ENCODE peak calls at places on chromosomes 1 and 21, in ten cellular contexts. One of them, this sample, is unnamed.

GRCh38 chr21:36835383-36835795 is 131.1 kb downstream of the HLCS start:
- DNase-seq in HL-60: no peak
- DNase-seq in anterior cingulate cortex: no peak
- DNase-seq in activated naive CD8-positive, alpha-beta T cell treated with anti-CD3 and anti-CD28 coated beads, Interleukin-2, amount 50 U/mL, for 24 hours: no peak
- DNase-seq in stimulated activated naive B cell treated with anti-CD40 and anti-IgM and Interleukin-4, amounts not matched to agents 10 μg/mL and 1 μg/mL and 100 μg/mL, for 72 hours: no peak
- DNase-seq in activated T-cell treated with anti-CD3 and anti-CD28 coated beads, Interleukin-2, amount 50 U/mL, for 1 hour: no peak
- DNase-seq in amniotic stem cell: no peak
- DNase-seq in MV-4-11: no peak
- DNase-seq in astrocyte of the spinal cord: no peak
- DNase-seq in HS-27A: no peak
- DNase-seq in this sample: no peak

GRCh38 chr1:115184260-115184950 is 95.1 kb upstream of the TSPAN2 start:
- DNase-seq in activated naive CD8-positive, alpha-beta T cell treated with anti-CD3 and anti-CD28 coated beads, Interleukin-2, amount 50 U/mL, for 24 hours: no peak
- DNase-seq in HL-60: no peak
- DNase-seq in stimulated activated naive B cell treated with anti-CD40 and anti-IgM and Interleukin-4, amounts not matched to agents 10 μg/mL and 1 μg/mL and 100 μg/mL, for 72 hours: no peak
- DNase-seq in amniotic stem cell: no peak
- DNase-seq in activated T-cell treated with anti-CD3 and anti-CD28 coated beads, Interleukin-2, amount 50 U/mL, for 1 hour: no peak
- DNase-seq in MV-4-11: no peak
- DNase-seq in anterior cingulate cortex: no peak
- DNase-seq in astrocyte of the spinal cord: no peak
- DNase-seq in HS-27A: no peak
- DNase-seq in this sample: no peak

GRCh38 chr1:238581332-238581731 is 690.6 kb upstream of the ZP4 start:
- DNase-seq in activated T-cell treated with anti-CD3 and anti-CD28 coated beads, Interleukin-2, amount 50 U/mL, for 1 hour: no peak
- DNase-seq in HS-27A: no peak
- DNase-seq in amniotic stem cell: no peak
- DNase-seq in astrocyte of the spinal cord: no peak
- DNase-seq in anterior cingulate cortex: no peak
- DNase-seq in stimulated activated naive B cell treated with anti-CD40 and anti-IgM and Interleukin-4, amounts not matched to agents 10 μg/mL and 1 μg/mL and 100 μg/mL, for 72 hours: no peak
- DNase-seq in HL-60: no peak
- DNase-seq in MV-4-11: no peak
- DNase-seq in activated naive CD8-positive, alpha-beta T cell treated with anti-CD3 and anti-CD28 coated beads, Interleukin-2, amount 50 U/mL, for 24 hours: no peak
- DNase-seq in this sample: no peak

GRCh38 chr1:25216123-25216522 is 16.2 kb downstream of the SYF2 start:
- DNase-seq in anterior cingulate cortex: no peak
- DNase-seq in astrocyte of the spinal cord: no peak
- DNase-seq in activated naive CD8-positive, alpha-beta T cell treated with anti-CD3 and anti-CD28 coated beads, Interleukin-2, amount 50 U/mL, for 24 hours: no peak
- DNase-seq in HS-27A: no peak
- DNase-seq in activated T-cell treated with anti-CD3 and anti-CD28 coated beads, Interleukin-2, amount 50 U/mL, for 1 hour: no peak
- DNase-seq in stimulated activated naive B cell treated with anti-CD40 and anti-IgM and Interleukin-4, amounts not matched to agents 10 μg/mL and 1 μg/mL and 100 μg/mL, for 72 hours: no peak
- DNase-seq in HL-60: peak
- DNase-seq in MV-4-11: peak
- DNase-seq in amniotic stem cell: no peak
- DNase-seq in this sample: no peak

GRCh38 chr1:41687007-41687406 is 202.5 kb upstream of the EDN2 start:
- DNase-seq in HS-27A: no peak
- DNase-seq in astrocyte of the spinal cord: no peak
- DNase-seq in activated T-cell treated with anti-CD3 and anti-CD28 coated beads, Interleukin-2, amount 50 U/mL, for 1 hour: no peak
- DNase-seq in activated naive CD8-positive, alpha-beta T cell treated with anti-CD3 and anti-CD28 coated beads, Interleukin-2, amount 50 U/mL, for 24 hours: no peak
- DNase-seq in MV-4-11: no peak
- DNase-seq in HL-60: no peak
- DNase-seq in anterior cingulate cortex: no peak
- DNase-seq in amniotic stem cell: no peak
- DNase-seq in stimulated activated naive B cell treated with anti-CD40 and anti-IgM and Interleukin-4, amounts not matched to agents 10 μg/mL and 1 μg/mL and 100 μg/mL, for 72 hours: no peak
- DNase-seq in this sample: no peak

GRCh38 chr1:97567000-97567749 is 353.7 kb downstream of the DPYD start:
- DNase-seq in MV-4-11: no peak
- DNase-seq in HS-27A: no peak
- DNase-seq in activated naive CD8-positive, alpha-beta T cell treated with anti-CD3 and anti-CD28 coated beads, Interleukin-2, amount 50 U/mL, for 24 hours: no peak
- DNase-seq in HL-60: no peak
- DNase-seq in amniotic stem cell: no peak
- DNase-seq in astrocyte of the spinal cord: no peak
- DNase-seq in stimulated activated naive B cell treated with anti-CD40 and anti-IgM and Interleukin-4, amounts not matched to agents 10 μg/mL and 1 μg/mL and 100 μg/mL, for 72 hours: no peak
- DNase-seq in activated T-cell treated with anti-CD3 and anti-CD28 coated beads, Interleukin-2, amount 50 U/mL, for 1 hour: no peak
- DNase-seq in anterior cingulate cortex: no peak
- DNase-seq in this sample: no peak

GRCh38 chr1:228647523-228648444 is 87.5 kb upstream of the RHOU start:
- DNase-seq in activated naive CD8-positive, alpha-beta T cell treated with anti-CD3 and anti-CD28 coated beads, Interleukin-2, amount 50 U/mL, for 24 hours: peak
- DNase-seq in stimulated activated naive B cell treated with anti-CD40 and anti-IgM and Interleukin-4, amounts not matched to agents 10 μg/mL and 1 μg/mL and 100 μg/mL, for 72 hours: no peak
- DNase-seq in MV-4-11: peak
- DNase-seq in HL-60: peak
- DNase-seq in astrocyte of the spinal cord: peak
- DNase-seq in HS-27A: peak
- DNase-seq in anterior cingulate cortex: no peak
- DNase-seq in amniotic stem cell: no peak
- DNase-seq in activated T-cell treated with anti-CD3 and anti-CD28 coated beads, Interleukin-2, amount 50 U/mL, for 1 hour: peak
- DNase-seq in this sample: no peak

GRCh38 chr1:204348722-204349121 is 11.0 kb downstream of the PLEKHA6 start:
- DNase-seq in anterior cingulate cortex: no peak
- DNase-seq in activated naive CD8-positive, alpha-beta T cell treated with anti-CD3 and anti-CD28 coated beads, Interleukin-2, amount 50 U/mL, for 24 hours: no peak
- DNase-seq in HS-27A: no peak
- DNase-seq in MV-4-11: no peak
- DNase-seq in amniotic stem cell: no peak
- DNase-seq in HL-60: no peak
- DNase-seq in activated T-cell treated with anti-CD3 and anti-CD28 coated beads, Interleukin-2, amount 50 U/mL, for 1 hour: no peak
- DNase-seq in astrocyte of the spinal cord: no peak
- DNase-seq in stimulated activated naive B cell treated with anti-CD40 and anti-IgM and Interleukin-4, amounts not matched to agents 10 μg/mL and 1 μg/mL and 100 μg/mL, for 72 hours: no peak
- DNase-seq in this sample: no peak

GRCh38 chr1:151611288-151611790 is 511 bp upstream of the SNX27 start:
- DNase-seq in stimulated activated naive B cell treated with anti-CD40 and anti-IgM and Interleukin-4, amounts not matched to agents 10 μg/mL and 1 μg/mL and 100 μg/mL, for 72 hours: no peak
- DNase-seq in astrocyte of the spinal cord: no peak
- DNase-seq in amniotic stem cell: no peak
- DNase-seq in activated T-cell treated with anti-CD3 and anti-CD28 coated beads, Interleukin-2, amount 50 U/mL, for 1 hour: no peak
- DNase-seq in anterior cingulate cortex: peak
- DNase-seq in HL-60: peak
- DNase-seq in activated naive CD8-positive, alpha-beta T cell treated with anti-CD3 and anti-CD28 coated beads, Interleukin-2, amount 50 U/mL, for 24 hours: peak
- DNase-seq in HS-27A: no peak
- DNase-seq in MV-4-11: peak
- DNase-seq in this sample: peak

GRCh38 chr1:79043506-79043905 is 37.0 kb upstream of the ADGRL4 start:
- DNase-seq in astrocyte of the spinal cord: no peak
- DNase-seq in amniotic stem cell: peak
- DNase-seq in MV-4-11: no peak
- DNase-seq in anterior cingulate cortex: no peak
- DNase-seq in activated T-cell treated with anti-CD3 and anti-CD28 coated beads, Interleukin-2, amount 50 U/mL, for 1 hour: no peak
- DNase-seq in stimulated activated naive B cell treated with anti-CD40 and anti-IgM and Interleukin-4, amounts not matched to agents 10 μg/mL and 1 μg/mL and 100 μg/mL, for 72 hours: no peak
- DNase-seq in activated naive CD8-positive, alpha-beta T cell treated with anti-CD3 and anti-CD28 coated beads, Interleukin-2, amount 50 U/mL, for 24 hours: no peak
- DNase-seq in HL-60: no peak
- DNase-seq in HS-27A: peak
- DNase-seq in this sample: no peak

GRCh38 chr1:100597069-100597741 is 59.3 kb downstream of the GPR88 start:
- DNase-seq in activated naive CD8-positive, alpha-beta T cell treated with anti-CD3 and anti-CD28 coated beads, Interleukin-2, amount 50 U/mL, for 24 hours: no peak
- DNase-seq in activated T-cell treated with anti-CD3 and anti-CD28 coated beads, Interleukin-2, amount 50 U/mL, for 1 hour: no peak
- DNase-seq in HS-27A: peak
- DNase-seq in amniotic stem cell: peak
- DNase-seq in MV-4-11: peak
- DNase-seq in HL-60: peak
- DNase-seq in stimulated activated naive B cell treated with anti-CD40 and anti-IgM and Interleukin-4, amounts not matched to agents 10 μg/mL and 1 μg/mL and 100 μg/mL, for 72 hours: no peak
- DNase-seq in astrocyte of the spinal cord: peak
- DNase-seq in anterior cingulate cortex: no peak
- DNase-seq in this sample: no peak

This sample was measured in pons.